ENCODE peak calls at places on chromosomes 16 and 17, in eight cellular contexts. One of them, this sample, is unnamed.

GRCh38 chr16:88672776-88673175 is 9.9 kb upstream of the MVD start:
- DNase-seq in neuronal stem cell: no peak
- DNase-seq in SK-N-SH: peak; percentile 71
- DNase-seq in SHP77: peak; percentile 61
- DNase-seq in Peyer's patch: no peak
- DNase-seq in PC-3: no peak
- DNase-seq in stimulated activated CD4-positive, alpha-beta T cell treated with anti-CD3 and anti-CD28 coated beads, Interleukin-15, amount 100 ng/mL, for 1 hour: no peak
- DNase-seq in activated CD4-positive, alpha-beta T cell treated with anti-CD3 and anti-CD28 coated beads, Interleukin-2, amount 50 U/mL, for 1 hour: no peak
- DNase-seq in this sample: no peak

GRCh38 chr17:34847939-34848338 is 113.3 kb downstream of the CCT6B start:
- DNase-seq in activated CD4-positive, alpha-beta T cell treated with anti-CD3 and anti-CD28 coated beads, Interleukin-2, amount 50 U/mL, for 1 hour: no peak
- DNase-seq in Peyer's patch: no peak
- DNase-seq in SK-N-SH: no peak
- DNase-seq in PC-3: no peak
- DNase-seq in SHP77: no peak
- DNase-seq in stimulated activated CD4-positive, alpha-beta T cell treated with anti-CD3 and anti-CD28 coated beads, Interleukin-15, amount 100 ng/mL, for 1 hour: no peak
- DNase-seq in neuronal stem cell: no peak
- DNase-seq in this sample: no peak

GRCh38 chr17:47727704-47728036 is 5.4 kb upstream of the TBX21 start:
- DNase-seq in SHP77: peak; percentile 36
- DNase-seq in Peyer's patch: no peak
- DNase-seq in stimulated activated CD4-positive, alpha-beta T cell treated with anti-CD3 and anti-CD28 coated beads, Interleukin-15, amount 100 ng/mL, for 1 hour: no peak
- DNase-seq in PC-3: no peak
- DNase-seq in neuronal stem cell: no peak
- DNase-seq in SK-N-SH: no peak
- DNase-seq in activated CD4-positive, alpha-beta T cell treated with anti-CD3 and anti-CD28 coated beads, Interleukin-2, amount 50 U/mL, for 1 hour: no peak
- DNase-seq in this sample: no peak

GRCh38 chr16:52629296-52629695 is 82.4 kb upstream of the TOX3 start:
- DNase-seq in stimulated activated CD4-positive, alpha-beta T cell treated with anti-CD3 and anti-CD28 coated beads, Interleukin-15, amount 100 ng/mL, for 1 hour: no peak
- DNase-seq in Peyer's patch: no peak
- DNase-seq in neuronal stem cell: no peak
- DNase-seq in SK-N-SH: no peak
- DNase-seq in activated CD4-positive, alpha-beta T cell treated with anti-CD3 and anti-CD28 coated beads, Interleukin-2, amount 50 U/mL, for 1 hour: no peak
- DNase-seq in PC-3: no peak
- DNase-seq in SHP77: no peak
- DNase-seq in this sample: no peak

GRCh38 chr17:7019839-7020519 is 2.9 kb upstream of the BCL6B start:
- DNase-seq in PC-3: peak; percentile 51
- DNase-seq in SHP77: peak; percentile 78
- DNase-seq in SK-N-SH: peak; percentile 90
- DNase-seq in neuronal stem cell: no peak
- DNase-seq in Peyer's patch: no peak
- DNase-seq in activated CD4-positive, alpha-beta T cell treated with anti-CD3 and anti-CD28 coated beads, Interleukin-2, amount 50 U/mL, for 1 hour: no peak
- DNase-seq in stimulated activated CD4-positive, alpha-beta T cell treated with anti-CD3 and anti-CD28 coated beads, Interleukin-15, amount 100 ng/mL, for 1 hour: no peak
- DNase-seq in this sample: no peak

GRCh38 chr17:10050597-10051101 is 145.6 kb upstream of the RCVRN start:
- DNase-seq in activated CD4-positive, alpha-beta T cell treated with anti-CD3 and anti-CD28 coated beads, Interleukin-2, amount 50 U/mL, for 1 hour: no peak
- DNase-seq in SHP77: no peak
- DNase-seq in stimulated activated CD4-positive, alpha-beta T cell treated with anti-CD3 and anti-CD28 coated beads, Interleukin-15, amount 100 ng/mL, for 1 hour: no peak
- DNase-seq in neuronal stem cell: no peak
- DNase-seq in PC-3: no peak
- DNase-seq in SK-N-SH: no peak
- DNase-seq in Peyer's patch: no peak
- DNase-seq in this sample: no peak

GRCh38 chr17:79650283-79650682 is 39.4 kb upstream of the RBFOX3 start:
- DNase-seq in activated CD4-positive, alpha-beta T cell treated with anti-CD3 and anti-CD28 coated beads, Interleukin-2, amount 50 U/mL, for 1 hour: no peak
- DNase-seq in stimulated activated CD4-positive, alpha-beta T cell treated with anti-CD3 and anti-CD28 coated beads, Interleukin-15, amount 100 ng/mL, for 1 hour: no peak
- DNase-seq in Peyer's patch: no peak
- DNase-seq in PC-3: no peak
- DNase-seq in SHP77: no peak
- DNase-seq in SK-N-SH: no peak
- DNase-seq in neuronal stem cell: no peak
- DNase-seq in this sample: no peak

GRCh38 chr16:85623250-85623649 is 10.1 kb downstream of the GSE1 start:
- DNase-seq in neuronal stem cell: no peak
- DNase-seq in PC-3: no peak
- DNase-seq in Peyer's patch: no peak
- DNase-seq in SK-N-SH: no peak
- DNase-seq in activated CD4-positive, alpha-beta T cell treated with anti-CD3 and anti-CD28 coated beads, Interleukin-2, amount 50 U/mL, for 1 hour: no peak
- DNase-seq in SHP77: no peak
- DNase-seq in stimulated activated CD4-positive, alpha-beta T cell treated with anti-CD3 and anti-CD28 coated beads, Interleukin-15, amount 100 ng/mL, for 1 hour: no peak
- DNase-seq in this sample: no peak

GRCh38 chr16:67029249-67030096 is 524 bp downstream of the CBFB start:
- DNase-seq in PC-3: peak; percentile 25
- DNase-seq in neuronal stem cell: peak; percentile 43
- DNase-seq in activated CD4-positive, alpha-beta T cell treated with anti-CD3 and anti-CD28 coated beads, Interleukin-2, amount 50 U/mL, for 1 hour: peak; percentile 39
- DNase-seq in stimulated activated CD4-positive, alpha-beta T cell treated with anti-CD3 and anti-CD28 coated beads, Interleukin-15, amount 100 ng/mL, for 1 hour: peak; percentile 26
- DNase-seq in SK-N-SH: peak; percentile 75
- DNase-seq in SHP77: peak; percentile 16
- DNase-seq in Peyer's patch: peak; percentile 84
- DNase-seq in this sample: peak; percentile 74

GRCh38 chr16:24328835-24329418 is 72.8 kb downstream of the CACNG3 start:
- DNase-seq in SK-N-SH: no peak
- DNase-seq in Peyer's patch: no peak
- DNase-seq in PC-3: no peak
- DNase-seq in SHP77: no peak
- DNase-seq in stimulated activated CD4-positive, alpha-beta T cell treated with anti-CD3 and anti-CD28 coated beads, Interleukin-15, amount 100 ng/mL, for 1 hour: no peak
- DNase-seq in neuronal stem cell: no peak
- DNase-seq in activated CD4-positive, alpha-beta T cell treated with anti-CD3 and anti-CD28 coated beads, Interleukin-2, amount 50 U/mL, for 1 hour: no peak
- DNase-seq in this sample: no peak

GRCh38 chr17:73791644-73792043 is 147.4 kb upstream of the SDK2 start:
- DNase-seq in SK-N-SH: no peak
- DNase-seq in PC-3: no peak
- DNase-seq in activated CD4-positive, alpha-beta T cell treated with anti-CD3 and anti-CD28 coated beads, Interleukin-2, amount 50 U/mL, for 1 hour: no peak
- DNase-seq in Peyer's patch: no peak
- DNase-seq in SHP77: no peak
- DNase-seq in neuronal stem cell: no peak
- DNase-seq in stimulated activated CD4-positive, alpha-beta T cell treated with anti-CD3 and anti-CD28 coated beads, Interleukin-15, amount 100 ng/mL, for 1 hour: no peak
- DNase-seq in this sample: no peak

GRCh38 chr16:64920211-64920610 is 201.7 kb downstream of the CDH11 start:
- DNase-seq in activated CD4-positive, alpha-beta T cell treated with anti-CD3 and anti-CD28 coated beads, Interleukin-2, amount 50 U/mL, for 1 hour: no peak
- DNase-seq in stimulated activated CD4-positive, alpha-beta T cell treated with anti-CD3 and anti-CD28 coated beads, Interleukin-15, amount 100 ng/mL, for 1 hour: no peak
- DNase-seq in neuronal stem cell: no peak
- DNase-seq in Peyer's patch: no peak
- DNase-seq in PC-3: no peak
- DNase-seq in SK-N-SH: no peak
- DNase-seq in SHP77: no peak
- DNase-seq in this sample: no peak

GRCh38 chr17:20992416-20992815 is 50.4 kb downstream of the USP22 start:
- DNase-seq in PC-3: no peak
- DNase-seq in neuronal stem cell: no peak
- DNase-seq in Peyer's patch: no peak
- DNase-seq in SHP77: no peak
- DNase-seq in activated CD4-positive, alpha-beta T cell treated with anti-CD3 and anti-CD28 coated beads, Interleukin-2, amount 50 U/mL, for 1 hour: no peak
- DNase-seq in stimulated activated CD4-positive, alpha-beta T cell treated with anti-CD3 and anti-CD28 coated beads, Interleukin-15, amount 100 ng/mL, for 1 hour: no peak
- DNase-seq in SK-N-SH: no peak
- DNase-seq in this sample: no peak

GRCh38 chr16:81076566-81077076 is 417 bp downstream of the C16orf46 start:
- DNase-seq in PC-3: peak; percentile 73
- DNase-seq in stimulated activated CD4-positive, alpha-beta T cell treated with anti-CD3 and anti-CD28 coated beads, Interleukin-15, amount 100 ng/mL, for 1 hour: peak; percentile 85
- DNase-seq in SHP77: peak; percentile 92
- DNase-seq in activated CD4-positive, alpha-beta T cell treated with anti-CD3 and anti-CD28 coated beads, Interleukin-2, amount 50 U/mL, for 1 hour: peak; percentile 94
- DNase-seq in Peyer's patch: peak; percentile 96
- DNase-seq in SK-N-SH: peak; percentile 86
- DNase-seq in neuronal stem cell: peak; percentile 88
- DNase-seq in this sample: peak; percentile 89

GRCh38 chr17:72696156-72696555 is 396.3 kb downstream of the SLC39A11 start:
- DNase-seq in stimulated activated CD4-positive, alpha-beta T cell treated with anti-CD3 and anti-CD28 coated beads, Interleukin-15, amount 100 ng/mL, for 1 hour: no peak
- DNase-seq in Peyer's patch: no peak
- DNase-seq in neuronal stem cell: no peak
- DNase-seq in activated CD4-positive, alpha-beta T cell treated with anti-CD3 and anti-CD28 coated beads, Interleukin-2, amount 50 U/mL, for 1 hour: no peak
- DNase-seq in SK-N-SH: no peak
- DNase-seq in PC-3: no peak
- DNase-seq in SHP77: no peak
- DNase-seq in this sample: no peak

GRCh38 chr17:48505788-48506187 is 25.0 kb downstream of the HOXB1 start:
- DNase-seq in SHP77: peak; percentile 97
- DNase-seq in stimulated activated CD4-positive, alpha-beta T cell treated with anti-CD3 and anti-CD28 coated beads, Interleukin-15, amount 100 ng/mL, for 1 hour: peak; percentile 22
- DNase-seq in PC-3: peak; percentile 99
- DNase-seq in neuronal stem cell: no peak
- DNase-seq in activated CD4-positive, alpha-beta T cell treated with anti-CD3 and anti-CD28 coated beads, Interleukin-2, amount 50 U/mL, for 1 hour: peak; percentile 28
- DNase-seq in Peyer's patch: peak; percentile 66
- DNase-seq in SK-N-SH: no peak
- DNase-seq in this sample: no peak

GRCh38 chr17:79020631-79021301 is 3.2 kb upstream of the C1QTNF1 start:
- DNase-seq in activated CD4-positive, alpha-beta T cell treated with anti-CD3 and anti-CD28 coated beads, Interleukin-2, amount 50 U/mL, for 1 hour: no peak
- DNase-seq in PC-3: peak; percentile 25
- DNase-seq in stimulated activated CD4-positive, alpha-beta T cell treated with anti-CD3 and anti-CD28 coated beads, Interleukin-15, amount 100 ng/mL, for 1 hour: no peak
- DNase-seq in Peyer's patch: peak; percentile 41
- DNase-seq in neuronal stem cell: no peak
- DNase-seq in SHP77: no peak
- DNase-seq in SK-N-SH: no peak
- DNase-seq in this sample: no peak

GRCh38 chr16:57892041-57892440 is 78.9 kb downstream of the CNGB1 start:
- DNase-seq in neuronal stem cell: no peak
- DNase-seq in activated CD4-positive, alpha-beta T cell treated with anti-CD3 and anti-CD28 coated beads, Interleukin-2, amount 50 U/mL, for 1 hour: no peak
- DNase-seq in PC-3: no peak
- DNase-seq in SK-N-SH: no peak
- DNase-seq in Peyer's patch: no peak
- DNase-seq in SHP77: no peak
- DNase-seq in stimulated activated CD4-positive, alpha-beta T cell treated with anti-CD3 and anti-CD28 coated beads, Interleukin-15, amount 100 ng/mL, for 1 hour: no peak
- DNase-seq in this sample: no peak

GRCh38 chr16:80607204-80607603 is 66.4 kb downstream of the DYNLRB2 start:
- DNase-seq in SK-N-SH: no peak
- DNase-seq in SHP77: no peak
- DNase-seq in stimulated activated CD4-positive, alpha-beta T cell treated with anti-CD3 and anti-CD28 coated beads, Interleukin-15, amount 100 ng/mL, for 1 hour: no peak
- DNase-seq in activated CD4-positive, alpha-beta T cell treated with anti-CD3 and anti-CD28 coated beads, Interleukin-2, amount 50 U/mL, for 1 hour: no peak
- DNase-seq in PC-3: no peak
- DNase-seq in neuronal stem cell: no peak
- DNase-seq in Peyer's patch: no peak
- DNase-seq in this sample: no peak

GRCh38 chr16:11515540-11516430 is 70.9 kb downstream of the LITAF start:
- DNase-seq in neuronal stem cell: no peak
- DNase-seq in SHP77: no peak
- DNase-seq in PC-3: no peak
- DNase-seq in activated CD4-positive, alpha-beta T cell treated with anti-CD3 and anti-CD28 coated beads, Interleukin-2, amount 50 U/mL, for 1 hour: no peak
- DNase-seq in Peyer's patch: no peak
- DNase-seq in SK-N-SH: no peak
- DNase-seq in stimulated activated CD4-positive, alpha-beta T cell treated with anti-CD3 and anti-CD28 coated beads, Interleukin-15, amount 100 ng/mL, for 1 hour: no peak
- DNase-seq in this sample: no peak

GRCh38 chr16:63289834-63290460 is 1253.7 kb upstream of the CDH8 start:
- DNase-seq in PC-3: peak; percentile 31
- DNase-seq in stimulated activated CD4-positive, alpha-beta T cell treated with anti-CD3 and anti-CD28 coated beads, Interleukin-15, amount 100 ng/mL, for 1 hour: no peak
- DNase-seq in SHP77: peak; percentile 26
- DNase-seq in neuronal stem cell: peak; percentile 51
- DNase-seq in SK-N-SH: peak; percentile 48
- DNase-seq in activated CD4-positive, alpha-beta T cell treated with anti-CD3 and anti-CD28 coated beads, Interleukin-2, amount 50 U/mL, for 1 hour: no peak
- DNase-seq in Peyer's patch: peak; percentile 46
- DNase-seq in this sample: no peak

GRCh38 chr17:77644981-77645380 is 313.5 kb upstream of the TNRC6C start:
- DNase-seq in PC-3: no peak
- DNase-seq in stimulated activated CD4-positive, alpha-beta T cell treated with anti-CD3 and anti-CD28 coated beads, Interleukin-15, amount 100 ng/mL, for 1 hour: peak; percentile 15
- DNase-seq in SK-N-SH: no peak
- DNase-seq in activated CD4-positive, alpha-beta T cell treated with anti-CD3 and anti-CD28 coated beads, Interleukin-2, amount 50 U/mL, for 1 hour: peak; percentile 35
- DNase-seq in SHP77: peak; percentile 38
- DNase-seq in Peyer's patch: peak; percentile 50
- DNase-seq in neuronal stem cell: no peak
- DNase-seq in this sample: no peak

GRCh38 chr17:28613916-28614315 is at the start of gene RSKR:
- DNase-seq in SK-N-SH: no peak
- DNase-seq in stimulated activated CD4-positive, alpha-beta T cell treated with anti-CD3 and anti-CD28 coated beads, Interleukin-15, amount 100 ng/mL, for 1 hour: no peak
- DNase-seq in SHP77: no peak
- DNase-seq in Peyer's patch: no peak
- DNase-seq in activated CD4-positive, alpha-beta T cell treated with anti-CD3 and anti-CD28 coated beads, Interleukin-2, amount 50 U/mL, for 1 hour: no peak
- DNase-seq in PC-3: no peak
- DNase-seq in neuronal stem cell: no peak
- DNase-seq in this sample: no peak

GRCh38 chr16:25271421-25271820 is 13.8 kb upstream of the ZKSCAN2 start:
- DNase-seq in PC-3: no peak
- DNase-seq in SHP77: no peak
- DNase-seq in Peyer's patch: no peak
- DNase-seq in stimulated activated CD4-positive, alpha-beta T cell treated with anti-CD3 and anti-CD28 coated beads, Interleukin-15, amount 100 ng/mL, for 1 hour: no peak
- DNase-seq in SK-N-SH: no peak
- DNase-seq in activated CD4-positive, alpha-beta T cell treated with anti-CD3 and anti-CD28 coated beads, Interleukin-2, amount 50 U/mL, for 1 hour: no peak
- DNase-seq in neuronal stem cell: no peak
- DNase-seq in this sample: no peak

GRCh38 chr17:82963104-82963950 is 116.1 kb upstream of the METRNL start:
- DNase-seq in activated CD4-positive, alpha-beta T cell treated with anti-CD3 and anti-CD28 coated beads, Interleukin-2, amount 50 U/mL, for 1 hour: peak; percentile 29
- DNase-seq in SHP77: no peak
- DNase-seq in SK-N-SH: peak; percentile 79
- DNase-seq in stimulated activated CD4-positive, alpha-beta T cell treated with anti-CD3 and anti-CD28 coated beads, Interleukin-15, amount 100 ng/mL, for 1 hour: no peak
- DNase-seq in neuronal stem cell: peak; percentile 56
- DNase-seq in Peyer's patch: peak; percentile 84
- DNase-seq in PC-3: peak; percentile 82
- DNase-seq in this sample: peak; percentile 86

GRCh38 chr17:31269597-31269996 is 27.4 kb downstream of the OMG start:
- DNase-seq in SHP77: no peak
- DNase-seq in activated CD4-positive, alpha-beta T cell treated with anti-CD3 and anti-CD28 coated beads, Interleukin-2, amount 50 U/mL, for 1 hour: no peak
- DNase-seq in SK-N-SH: no peak
- DNase-seq in PC-3: peak; percentile 85
- DNase-seq in Peyer's patch: no peak
- DNase-seq in neuronal stem cell: no peak
- DNase-seq in stimulated activated CD4-positive, alpha-beta T cell treated with anti-CD3 and anti-CD28 coated beads, Interleukin-15, amount 100 ng/mL, for 1 hour: no peak
- DNase-seq in this sample: no peak

GRCh38 chr17:49691677-49692191 is 13.8 kb upstream of the SPOP start:
- DNase-seq in SK-N-SH: no peak
- DNase-seq in Peyer's patch: peak; percentile 13
- DNase-seq in neuronal stem cell: no peak
- DNase-seq in PC-3: no peak
- DNase-seq in activated CD4-positive, alpha-beta T cell treated with anti-CD3 and anti-CD28 coated beads, Interleukin-2, amount 50 U/mL, for 1 hour: no peak
- DNase-seq in SHP77: no peak
- DNase-seq in stimulated activated CD4-positive, alpha-beta T cell treated with anti-CD3 and anti-CD28 coated beads, Interleukin-15, amount 100 ng/mL, for 1 hour: no peak
- DNase-seq in this sample: no peak

GRCh38 chr17:50361561-50362480 is 11.2 kb downstream of the MRPL27 start:
- DNase-seq in PC-3: peak; percentile 79
- DNase-seq in Peyer's patch: peak; percentile 79
- DNase-seq in neuronal stem cell: no peak
- DNase-seq in activated CD4-positive, alpha-beta T cell treated with anti-CD3 and anti-CD28 coated beads, Interleukin-2, amount 50 U/mL, for 1 hour: peak; percentile 51
- DNase-seq in stimulated activated CD4-positive, alpha-beta T cell treated with anti-CD3 and anti-CD28 coated beads, Interleukin-15, amount 100 ng/mL, for 1 hour: peak; percentile 29
- DNase-seq in SHP77: peak; percentile 60
- DNase-seq in SK-N-SH: peak; percentile 90
- DNase-seq in this sample: no peak

GRCh38 chr16:1498899-1499676 is 5.9 kb downstream of the TELO2 start:
- DNase-seq in activated CD4-positive, alpha-beta T cell treated with anti-CD3 and anti-CD28 coated beads, Interleukin-2, amount 50 U/mL, for 1 hour: no peak
- DNase-seq in SK-N-SH: no peak
- DNase-seq in Peyer's patch: no peak
- DNase-seq in neuronal stem cell: no peak
- DNase-seq in stimulated activated CD4-positive, alpha-beta T cell treated with anti-CD3 and anti-CD28 coated beads, Interleukin-15, amount 100 ng/mL, for 1 hour: no peak
- DNase-seq in SHP77: no peak
- DNase-seq in PC-3: no peak
- DNase-seq in this sample: no peak